ENCODE peak calls at places on chromosomes 4 and X, in six cellular contexts. D is tibial nerve, O is Peyer's patch, A is K562, T is suprapubic skin, F is vagina. Y is an unnamed sample.

GRCh38 chrX:3743821-3744439 is 30.5 kb upstream of the PRKX start:
- DNase-seq in D (no peak), O (peak), A (no peak), T (no peak), F (no peak), Y (no peak)

GRCh38 chr4:55884093-55884850 is 30.8 kb downstream of the EXOC1 start:
- DNase-seq in D (no peak), O (no peak), A (no peak), T (no peak), F (no peak), Y (no peak)

GRCh38 chrX:131588995-131589394 is 45.1 kb downstream of the OR13H1 start:
- DNase-seq in D (no peak), O (no peak), A (no peak), T (no peak), F (no peak), Y (no peak)

GRCh38 chr4:61277785-61278184 is 77.7 kb downstream of the ADGRL3 start:
- DNase-seq in D (no peak), O (no peak), A (no peak), T (no peak), F (no peak), Y (no peak)

GRCh38 chr4:151475338-151475737 is 66.4 kb downstream of the FHIP1A start:
- DNase-seq in D (no peak), O (no peak), A (no peak), T (no peak), F (no peak), Y (peak)

GRCh38 chrX:63686878-63687714 is 97.9 kb downstream of the ARHGEF9 start:
- DNase-seq in D (no peak), O (no peak), A (peak), T (no peak), F (no peak), Y (no peak)

GRCh38 chrX:149040873-149041535 is 464.1 kb downstream of the IDS start:
- DNase-seq in D (no peak), O (no peak), A (no peak), T (no peak), F (no peak), Y (no peak)

GRCh38 chr4:40843696-40844095 is 93.9 kb downstream of the NSUN7 start:
- DNase-seq in D (no peak), O (no peak), A (peak), T (no peak), F (no peak), Y (no peak)

GRCh38 chrX:46624090-46624786 is 50.7 kb downstream of the CHST7 start:
- DNase-seq in D (no peak), O (no peak), A (no peak), T (no peak), F (no peak), Y (no peak)

GRCh38 chrX:77160301-77160700 is 286.9 kb upstream of the FGF16 start:
- DNase-seq in D (no peak), O (no peak), A (peak), T (no peak), F (no peak), Y (no peak)

GRCh38 chrX:9279271-9279596 is 185.6 kb upstream of the TBL1X start:
- DNase-seq in D (no peak), O (no peak), A (no peak), T (no peak), F (no peak), Y (no peak)

GRCh38 chr4:8771666-8772065 is 100.0 kb downstream of the HMX1 start:
- DNase-seq in D (no peak), O (no peak), A (no peak), T (no peak), F (no peak), Y (no peak)

GRCh38 chr4:128866281-128866680 is 56.8 kb downstream of the JADE1 start:
- DNase-seq in D (no peak), O (no peak), A (no peak), T (no peak), F (no peak), Y (no peak)

GRCh38 chrX:63657821-63658220 is 127.2 kb downstream of the ARHGEF9 start:
- DNase-seq in D (no peak), O (peak), A (no peak), T (no peak), F (no peak), Y (peak)

GRCh38 chr4:108372678-108373077 is 203.9 kb upstream of the LEF1 start:
- DNase-seq in D (no peak), O (no peak), A (no peak), T (no peak), F (no peak), Y (no peak)

GRCh38 chr4:138696058-138696457 is 319.5 kb upstream of the NOCT start:
- DNase-seq in D (no peak), O (no peak), A (no peak), T (no peak), F (no peak), Y (no peak)

GRCh38 chr4:93261207-93261606 is 567.3 kb upstream of the ATOH1 start:
- DNase-seq in D (no peak), O (no peak), A (no peak), T (no peak), F (no peak), Y (no peak)

GRCh38 chr4:74627093-74627492 is 167.2 kb downstream of the BTC start:
- DNase-seq in D (no peak), O (no peak), A (no peak), T (no peak), F (no peak), Y (no peak)

GRCh38 chr4:139665690-139666529 is at the start of gene MGST2:
- DNase-seq in D (peak), O (peak), A (peak), T (peak), F (no peak), Y (peak)

GRCh38 chr4:20809796-20810195 is 109.5 kb downstream of the PACRGL start:
- DNase-seq in D (no peak), O (no peak), A (no peak), T (no peak), F (no peak), Y (no peak)

GRCh38 chrX:119692241-119693031 is 532 bp downstream of the SEPTIN6 start:
- DNase-seq in D (no peak), O (peak), A (peak), T (no peak), F (no peak), Y (peak)

GRCh38 chr4:120749445-120750151 is 172.9 kb downstream of the PRDM5 start:
- DNase-seq in D (no peak), O (no peak), A (no peak), T (no peak), F (no peak), Y (no peak)

GRCh38 chrX:65407157-65407626 is 127.4 kb downstream of the LAS1L start:
- DNase-seq in D (no peak), O (no peak), A (no peak), T (no peak), F (no peak), Y (no peak)

GRCh38 chrX:115268421-115268820 is 21.1 kb upstream of the LUZP4 start:
- DNase-seq in D (no peak), O (no peak), A (no peak), T (no peak), F (no peak), Y (no peak)

GRCh38 chrX:47751670-47752069 is 85.0 kb upstream of the ZNF81 start:
- DNase-seq in D (no peak), O (no peak), A (peak), T (no peak), F (no peak), Y (no peak)

GRCh38 chrX:107747596-107748161 is 27.9 kb downstream of the TSC22D3 start:
- DNase-seq in D (no peak), O (no peak), A (no peak), T (no peak), F (no peak), Y (peak)

GRCh38 chr4:658031-658667 is 15.9 kb downstream of the ATP5ME start:
- DNase-seq in D (no peak), O (no peak), A (no peak), T (no peak), F (no peak), Y (no peak)

GRCh38 chr4:20305976-20306375 is 54.3 kb downstream of the SLIT2 start:
- DNase-seq in D (no peak), O (no peak), A (no peak), T (no peak), F (no peak), Y (no peak)

GRCh38 chr4:97720869-97721432 is 422.3 kb downstream of the STPG2 start:
- DNase-seq in D (no peak), O (no peak), A (no peak), T (no peak), F (no peak), Y (no peak)

GRCh38 chr4:160406426-160406825 is 1303.5 kb downstream of the RAPGEF2 start:
- DNase-seq in D (no peak), O (no peak), A (no peak), T (no peak), F (no peak), Y (no peak)

GRCh38 chr4:27514711-27515110 is 654.1 kb downstream of the STIM2 start:
- DNase-seq in D (no peak), O (no peak), A (peak), T (no peak), F (no peak), Y (no peak)

GRCh38 chr4:140046573-140046972 is 107.4 kb downstream of the MAML3 start:
- DNase-seq in D (no peak), O (no peak), A (no peak), T (no peak), F (no peak), Y (no peak)

GRCh38 chr4:68581382-68582338 is 5.5 kb upstream of the UGT2B17 start:
- DNase-seq in D (no peak), O (no peak), A (peak), T (no peak), F (no peak), Y (no peak)

GRCh38 chr4:101993002-101993840 is 202.7 kb downstream of the BANK1 start:
- DNase-seq in D (no peak), O (no peak), A (no peak), T (no peak), F (no peak), Y (no peak)

GRCh38 chr4:184267673-184268573 is 50.2 kb upstream of the ENPP6 start:
- DNase-seq in D (no peak), O (peak), A (peak), T (no peak), F (peak), Y (peak)

GRCh38 chrX:150546711-150547153 is 21.7 kb upstream of the MTM1 start:
- DNase-seq in D (no peak), O (no peak), A (no peak), T (no peak), F (no peak), Y (no peak)

GRCh38 chr4:106201373-106201772 is 114.6 kb downstream of the TBCK start:
- DNase-seq in D (no peak), O (no peak), A (peak), T (no peak), F (no peak), Y (no peak)

GRCh38 chrX:9182041-9182440 is 148.1 kb upstream of the FAM9B start:
- DNase-seq in D (no peak), O (no peak), A (no peak), T (no peak), F (no peak), Y (no peak)

DNA sequence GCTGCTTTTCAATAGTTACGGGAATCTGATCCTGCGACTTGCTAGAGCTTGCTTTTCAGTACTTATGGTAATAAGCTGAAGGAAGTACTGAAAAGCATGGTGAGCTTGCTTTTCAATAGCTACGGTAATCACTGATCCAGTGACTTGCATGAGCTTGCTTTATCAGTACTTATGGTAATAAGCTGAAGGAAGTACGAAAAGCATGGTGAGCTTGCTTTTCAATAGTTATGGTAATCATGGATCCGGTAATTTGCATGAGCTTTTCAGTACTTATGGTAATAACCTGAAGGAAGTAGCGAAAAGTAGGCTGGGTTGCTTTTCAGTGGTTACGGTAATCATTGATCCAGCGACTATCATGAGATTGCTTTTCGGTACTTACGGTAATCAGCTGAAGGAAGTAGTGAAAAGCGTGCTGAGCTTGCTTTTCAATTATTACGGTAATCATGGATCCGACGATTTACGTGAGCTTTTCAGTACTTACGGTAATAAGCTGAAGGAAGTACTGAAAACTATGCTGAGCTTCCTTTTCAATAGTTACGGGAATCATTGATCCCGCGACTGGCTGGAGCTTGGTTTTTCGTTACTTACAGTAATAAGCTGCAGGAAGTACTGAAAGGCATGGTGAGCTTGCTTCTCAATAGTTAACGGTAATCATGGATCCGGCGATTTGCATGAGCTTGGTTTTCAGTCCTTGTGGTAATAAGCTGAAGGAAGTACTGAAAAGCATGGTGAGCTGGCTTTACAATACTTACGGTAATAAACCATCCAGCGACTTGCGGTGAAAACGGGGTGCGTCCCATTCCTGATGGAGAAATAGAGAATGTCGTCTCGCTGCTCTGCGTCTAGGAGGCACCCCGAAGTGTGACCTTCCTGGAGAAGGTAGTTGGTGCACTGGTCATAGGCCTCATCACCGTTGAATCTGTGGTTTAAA is 6.5 kb downstream of the CRLF2 start:
- DNase-seq in D (no peak), O (no peak), A (peak), T (no peak), F (no peak), Y (no peak)
- H3K4me3 ChIP-seq in D (peak), O (peak), A (no peak), T (peak), F (peak), Y (no peak)

GRCh38 chr4:180926277-180926676 is 1316.9 kb upstream of the TENM3 start:
- DNase-seq in D (no peak), O (no peak), A (no peak), T (no peak), F (no peak), Y (no peak)

GRCh38 chr4:180925800-180926199 is 1317.4 kb upstream of the TENM3 start:
- DNase-seq in D (no peak), O (no peak), A (no peak), T (no peak), F (no peak), Y (no peak)

DNA sequence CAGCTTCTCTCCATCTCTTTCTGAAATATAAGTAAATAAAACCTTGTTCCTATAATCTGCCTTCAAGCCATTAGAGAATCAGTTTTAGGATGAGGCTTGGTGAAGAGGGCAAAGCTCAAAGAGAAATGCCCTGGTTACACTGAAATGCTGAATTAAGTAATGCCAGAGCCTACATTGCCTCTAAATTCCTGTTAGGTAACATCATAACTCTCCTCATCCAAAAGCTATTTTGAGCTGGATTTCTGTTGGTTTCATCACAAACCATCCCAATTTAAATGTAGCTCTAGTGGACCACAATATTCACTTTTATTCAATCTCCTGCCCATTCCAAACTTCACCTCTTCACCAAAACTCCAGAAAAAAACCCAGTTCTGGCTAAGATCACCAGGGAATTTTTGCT is 1319.7 kb upstream of the TENM3 start:
- DNase-seq in D (no peak), O (no peak), A (no peak), T (no peak), F (no peak), Y (no peak)
- TF ChIP-seq POLR2A in D (no peak), O (no peak), A (no peak), T (no peak), F (no peak), Y (no peak)

GRCh38 chr4:48901196-48901595 is 5.4 kb downstream of the OCIAD2 start:
- DNase-seq in D (no peak), O (no peak), A (no peak), T (no peak), F (no peak), Y (no peak)

GRCh38 chr4:48899432-48899749 is 7.2 kb downstream of the OCIAD2 start:
- DNase-seq in D (no peak), O (no peak), A (no peak), T (no peak), F (no peak), Y (no peak)

GRCh38 chr4:48898733-48899431 is 7.7 kb downstream of the OCIAD2 start:
- DNase-seq in D (no peak), O (no peak), A (peak), T (no peak), F (no peak), Y (no peak)

GRCh38 chr4:48899950-48900349 is 6.6 kb downstream of the OCIAD2 start:
- DNase-seq in D (no peak), O (no peak), A (peak), T (no peak), F (no peak), Y (no peak)

DNA sequence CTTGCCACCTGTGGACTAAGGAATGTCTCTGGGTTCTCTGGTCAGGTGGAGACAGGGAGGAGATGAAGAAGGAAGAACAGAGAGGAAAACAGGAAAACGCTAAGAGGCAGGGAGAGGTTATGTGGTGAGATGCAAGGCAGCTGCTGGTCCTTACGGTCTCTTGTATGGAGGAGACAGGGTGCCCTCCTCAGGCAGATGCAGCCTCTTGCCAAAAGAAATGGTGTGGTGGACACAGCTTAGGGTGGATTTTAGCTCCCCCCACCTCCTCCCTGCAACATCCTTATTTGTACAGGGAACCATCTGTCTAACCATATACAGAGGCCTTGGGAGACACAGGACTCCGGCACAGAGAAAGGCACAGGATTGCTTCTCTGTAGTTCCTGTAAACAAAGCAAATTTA is 9.7 kb downstream of the OCIAD2 start:
- DNase-seq in D (no peak), O (no peak), A (peak), T (no peak), F (no peak), Y (no peak)
- TF ChIP-seq CTCF in D (no peak), O (no peak), A (peak), T (no peak), F (no peak), Y (no peak)

GRCh38 chrX:75038925-75039324 is 113.7 kb upstream of the NEXMIF start:
- DNase-seq in D (no peak), O (no peak), A (peak), T (no peak), F (no peak), Y (no peak)
- H3K4me3 ChIP-seq in D (no peak), O (no peak), A (no peak), T (no peak), F (no peak), Y (no peak)

GRCh38 chrX:13373807-13374187 is 53.9 kb upstream of the ATXN3L start:
- DNase-seq in D (no peak), O (no peak), A (peak), T (no peak), F (no peak), Y (peak)

GRCh38 chrX:13374364-13374763 is 54.5 kb upstream of the ATXN3L start:
- DNase-seq in D (no peak), O (no peak), A (no peak), T (no peak), F (no peak), Y (no peak)

GRCh38 chrX:13380230-13380629 is 60.4 kb upstream of the ATXN3L start:
- DNase-seq in D (no peak), O (no peak), A (no peak), T (no peak), F (no peak), Y (no peak)

GRCh38 chrX:13377537-13377936 is 57.7 kb upstream of the ATXN3L start:
- DNase-seq in D (no peak), O (no peak), A (peak), T (no peak), F (no peak), Y (peak)

GRCh38 chrX:13376857-13377441 is 57.1 kb upstream of the ATXN3L start:
- DNase-seq in D (no peak), O (no peak), A (no peak), T (no peak), F (no peak), Y (peak)
- TF ChIP-seq POLR2A in D (no peak), O (no peak), A (no peak), T (no peak), F (no peak), Y (no peak)